ENCODE peak calls at places on chromosome 7, in six cellular contexts. M, Y, C, Q, J and L are unnamed samples.

GRCh38 chr7:36036590-36036989 is 116.5 kb upstream of the EEPD1 start:
- DNase-seq in M (no peak), Y (no peak), C (peak), Q (no peak), J (no peak), L (no peak)

GRCh38 chr7:43565786-43566185 is 17.1 kb upstream of the STK17A start:
- DNase-seq in M (no peak), Y (no peak), C (no peak), Q (no peak), J (peak), L (no peak)

GRCh38 chr7:98186452-98187137 is 24.6 kb upstream of the BHLHA15 start:
- DNase-seq in M (no peak), Y (no peak), C (peak), Q (no peak), J (no peak), L (no peak)

GRCh38 chr7:107302250-107302649 is 133.4 kb downstream of the HBP1 start:
- DNase-seq in M (no peak), Y (no peak), C (no peak), Q (no peak), J (no peak), L (no peak)

GRCh38 chr7:89129600-89130375 is 334.3 kb upstream of the TEX47 start:
- DNase-seq in M (no peak), Y (no peak), C (no peak), Q (no peak), J (no peak), L (no peak)

GRCh38 chr7:13551503-13551902 is 438.0 kb downstream of the ETV1 start:
- DNase-seq in M (no peak), Y (no peak), C (no peak), Q (no peak), J (no peak), L (no peak)

GRCh38 chr7:921071-921461 is 33.4 kb downstream of the ADAP1 start:
- DNase-seq in M (no peak), Y (no peak), C (no peak), Q (no peak), J (no peak), L (no peak)

GRCh38 chr7:64630496-64630895 is 35.4 kb upstream of the ZNF107 start:
- DNase-seq in M (peak), Y (peak), C (peak), Q (no peak), J (no peak), L (no peak)

GRCh38 chr7:17580861-17581260 is 282.4 kb downstream of the AHR start:
- DNase-seq in M (no peak), Y (no peak), C (no peak), Q (no peak), J (no peak), L (no peak)

GRCh38 chr7:411677-412312 is 107.9 kb downstream of the PDGFA start:
- DNase-seq in M (no peak), Y (peak), C (no peak), Q (no peak), J (no peak), L (no peak)

GRCh38 chr7:134636008-134636449 is 10.6 kb upstream of the BPGM start:
- DNase-seq in M (no peak), Y (no peak), C (peak), Q (no peak), J (no peak), L (no peak)

GRCh38 chr7:66418537-66418936 is 210.1 kb upstream of the KCTD7 start:
- DNase-seq in M (no peak), Y (no peak), C (no peak), Q (no peak), J (no peak), L (no peak)

GRCh38 chr7:76224695-76225094 is 23.0 kb downstream of the SRRM3 start:
- DNase-seq in M (no peak), Y (no peak), C (no peak), Q (no peak), J (no peak), L (no peak)

GRCh38 chr7:22137466-22137865 is 191.8 kb upstream of the CDCA7L start:
- DNase-seq in M (no peak), Y (no peak), C (no peak), Q (no peak), J (no peak), L (no peak)

GRCh38 chr7:127760436-127761031 is 108.5 kb downstream of the SND1 start:
- DNase-seq in M (no peak), Y (no peak), C (no peak), Q (no peak), J (no peak), L (no peak)

GRCh38 chr7:140273417-140273816 is 96.6 kb upstream of the KDM7A start:
- DNase-seq in M (no peak), Y (no peak), C (no peak), Q (no peak), J (no peak), L (no peak)

GRCh38 chr7:75962607-75963382 is 31.6 kb downstream of the TMEM120A start:
- DNase-seq in M (no peak), Y (no peak), C (peak), Q (no peak), J (no peak), L (no peak)